ENCODE peak calls at places on chromosome 11, in nine cellular contexts. A, C, Q, F, S, T, R, K and P are unnamed samples.

GRCh38 chr11:3159296-3160190 is 5.6 kb downstream of the OSBPL5 start:
- DNase-seq in A (no peak), C (no peak), Q (no peak), F (peak), S (no peak), T (no peak), R (no peak), K (no peak), P (no peak)

GRCh38 chr11:30603357-30603756 is 17.2 kb upstream of the MPPED2 start:
- DNase-seq in A (no peak), C (no peak), Q (no peak), F (no peak), S (no peak), T (no peak), R (no peak), K (no peak), P (no peak)

GRCh38 chr11:57567210-57567511 is 311 bp downstream of the UBE2L6 start:
- DNase-seq in A (no peak), C (no peak), Q (no peak), F (peak), S (no peak), T (peak), R (no peak), K (no peak), P (no peak)

GRCh38 chr11:66888282-66888681 is 31.4 kb downstream of the LRFN4 start:
- DNase-seq in A (no peak), C (no peak), Q (no peak), F (no peak), S (no peak), T (no peak), R (no peak), K (no peak), P (no peak)

GRCh38 chr11:84905411-84905810 is 721.7 kb downstream of the DLG2 start:
- DNase-seq in A (no peak), C (no peak), Q (no peak), F (no peak), S (peak), T (no peak), R (no peak), K (no peak), P (no peak)

GRCh38 chr11:116563028-116563712 is 209.6 kb downstream of the BUD13 start:
- DNase-seq in A (no peak), C (no peak), Q (no peak), F (peak), S (no peak), T (no peak), R (no peak), K (no peak), P (no peak)

GRCh38 chr11:65558002-65558784 is at the start of gene LTBP3:
- DNase-seq in A (no peak), C (no peak), Q (peak), F (peak), S (no peak), T (peak), R (peak), K (no peak), P (no peak)

GRCh38 chr11:72779495-72780128 is 14.2 kb downstream of the STARD10 start:
- DNase-seq in A (no peak), C (no peak), Q (no peak), F (no peak), S (no peak), T (no peak), R (peak), K (no peak), P (no peak)

GRCh38 chr11:606245-606644 is 9.5 kb downstream of the IRF7 start:
- DNase-seq in A (no peak), C (no peak), Q (no peak), F (no peak), S (no peak), T (no peak), R (no peak), K (no peak), P (no peak)

GRCh38 chr11:2813141-2813908 is 72.2 kb downstream of the CDKN1C start:
- DNase-seq in A (peak), C (no peak), Q (no peak), F (no peak), S (peak), T (no peak), R (no peak), K (no peak), P (no peak)

GRCh38 chr11:45765107-45765668 is 39.8 kb upstream of the SLC35C1 start:
- DNase-seq in A (no peak), C (no peak), Q (no peak), F (no peak), S (no peak), T (no peak), R (no peak), K (no peak), P (no peak)

GRCh38 chr11:93017821-93018690 is 48.6 kb downstream of the MTNR1B start:
- DNase-seq in A (no peak), C (no peak), Q (no peak), F (no peak), S (no peak), T (no peak), R (no peak), K (no peak), P (no peak)

GRCh38 chr11:74557526-74557925 is 34.9 kb upstream of the POLD3 start:
- DNase-seq in A (no peak), C (no peak), Q (no peak), F (no peak), S (no peak), T (no peak), R (no peak), K (no peak), P (no peak)

GRCh38 chr11:19080579-19080993 is 20.1 kb upstream of the MRGPRX2 start:
- DNase-seq in A (no peak), C (no peak), Q (no peak), F (no peak), S (no peak), T (no peak), R (no peak), K (no peak), P (no peak)

GRCh38 chr11:2791521-2792375 is 92.0 kb upstream of the KCNQ1OT1 start:
- DNase-seq in A (peak), C (no peak), Q (peak), F (peak), S (no peak), T (no peak), R (no peak), K (no peak), P (no peak)

GRCh38 chr11:44941286-44942021 is 9.2 kb downstream of the TP53I11 start:
- DNase-seq in A (no peak), C (no peak), Q (no peak), F (no peak), S (no peak), T (no peak), R (no peak), K (no peak), P (no peak)

GRCh38 chr11:31060880-31061279 is 308.7 kb downstream of the DCDC1 start:
- DNase-seq in A (no peak), C (peak), Q (no peak), F (no peak), S (no peak), T (no peak), R (no peak), K (no peak), P (no peak)

GRCh38 chr11:10654211-10655150 is 39.1 kb downstream of the IRAG1 start:
- DNase-seq in A (peak), C (peak), Q (peak), F (peak), S (no peak), T (peak), R (no peak), K (peak), P (no peak)

GRCh38 chr11:63998558-63999348 is 12.5 kb downstream of the OTUB1 start:
- DNase-seq in A (no peak), C (peak), Q (no peak), F (no peak), S (no peak), T (no peak), R (no peak), K (no peak), P (no peak)

GRCh38 chr11:62572431-62572830 is 1.3 kb downstream of the EEF1G start:
- DNase-seq in A (no peak), C (no peak), Q (no peak), F (no peak), S (no peak), T (no peak), R (no peak), K (no peak), P (no peak)

GRCh38 chr11:64246874-64247728 is at the start of gene PPP1R14B:
- DNase-seq in A (peak), C (peak), Q (peak), F (peak), S (peak), T (peak), R (peak), K (peak), P (no peak)

GRCh38 chr11:101442171-101442570 is 141.6 kb downstream of the TRPC6 start:
- DNase-seq in A (no peak), C (no peak), Q (no peak), F (no peak), S (no peak), T (no peak), R (no peak), K (no peak), P (no peak)

GRCh38 chr11:99069831-99070444 is 49.2 kb downstream of the CNTN5 start:
- DNase-seq in A (no peak), C (peak), Q (peak), F (no peak), S (no peak), T (no peak), R (no peak), K (no peak), P (no peak)

GRCh38 chr11:76163289-76163880 is 42.9 kb downstream of the WNT11 start:
- DNase-seq in A (no peak), C (no peak), Q (no peak), F (no peak), S (no peak), T (no peak), R (no peak), K (no peak), P (no peak)

GRCh38 chr11:77150836-77151235 is 22.8 kb downstream of the MYO7A start:
- DNase-seq in A (no peak), C (no peak), Q (no peak), F (no peak), S (no peak), T (no peak), R (no peak), K (no peak), P (no peak)

GRCh38 chr11:60786811-60787567 is 1.9 kb downstream of the MS4A10 start:
- DNase-seq in A (no peak), C (no peak), Q (no peak), F (peak), S (peak), T (no peak), R (peak), K (no peak), P (no peak)

GRCh38 chr11:65593518-65594414 is 1.8 kb downstream of the KCNK7 start:
- DNase-seq in A (no peak), C (no peak), Q (no peak), F (peak), S (no peak), T (no peak), R (no peak), K (peak), P (no peak)

GRCh38 chr11:1222491-1223345 is at the start of gene MUC5B:
- DNase-seq in A (no peak), C (no peak), Q (no peak), F (peak), S (no peak), T (peak), R (no peak), K (no peak), P (no peak)